ENCODE peak calls at places on chromosomes 3 and 15, in four cellular contexts. F is stomach, X is heart right ventricle, G is upper lobe of left lung. W is an unnamed sample. For H3K4me1, the result is how much of the 10 kb centered on the place peaks cover.

GRCh38 chr3:177516130-177517011 is 319.1 kb upstream of the TBL1XR1 start:
- DNase-seq in X (peak), G (no peak), F (no peak), W (peak)

GRCh38 chr15:35003928-35004327 is 15.8 kb upstream of the ZNF770 start:
- DNase-seq in F (no peak), X (no peak), G (no peak), W (no peak)

GRCh38 chr15:43133429-43134156 is at the start of gene TMEM62:
- DNase-seq in F (peak), X (peak), G (peak), W (peak)

GRCh38 chr3:86563358-86563970 is 427.5 kb downstream of the VGLL3 start:
- DNase-seq in F (no peak), G (no peak), X (no peak), W (no peak)

GRCh38 chr3:152301745-152302181 is 33.0 kb downstream of the MBNL1 start:
- DNase-seq in F (no peak), X (no peak), G (no peak), W (no peak)

GRCh38 chr3:58034738-58035511 is 26.7 kb downstream of the FLNB start:
- DNase-seq in G (no peak), F (no peak), X (no peak), W (no peak)

GRCh38 chr3:132593950-132594328 is 3.1 kb upstream of the ACKR4 start:
- DNase-seq in F (no peak), G (no peak), X (no peak), W (no peak)

GRCh38 chr3:47890832-47891620 is 88.1 kb downstream of the DHX30 start:
- DNase-seq in F (no peak), G (no peak), X (no peak), W (no peak)

GRCh38 chr3:89372456-89372855 is 265.0 kb downstream of the EPHA3 start:
- DNase-seq in G (no peak), F (no peak), X (no peak), W (no peak)

GRCh38 chr3:119637679-119638525 is 22.5 kb downstream of the POPDC2 start:
- DNase-seq in G (no peak), F (no peak), X (no peak), W (no peak)

GRCh38 chr15:22850055-22850454 is 11.6 kb downstream of the NIPA2 start:
- DNase-seq in G (no peak), F (no peak), X (no peak), W (no peak)

GRCh38 chr3:17047904-17048303 is 163.1 kb downstream of the PLCL2 start:
- DNase-seq in F (no peak), X (no peak), G (no peak), W (no peak)

GRCh38 chr3:122255757-122256439 is 69.2 kb upstream of the CSTA start:
- DNase-seq in X (no peak), F (no peak), G (no peak), W (no peak)

GRCh38 chr3:98812851-98813374 is 49.8 kb downstream of the ST3GAL6 start:
- DNase-seq in G (peak), X (no peak), F (peak), W (no peak)

GRCh38 chr3:113275876-113276580 is 64.7 kb downstream of the BOC start:
- DNase-seq in G (no peak), F (no peak), X (peak), W (peak)

GRCh38 chr3:148269816-148270215 is 427.9 kb upstream of the AGTR1 start:
- DNase-seq in X (no peak), F (no peak), G (no peak), W (no peak)

GRCh38 chr3:187551419-187551818 is 118.8 kb downstream of the SST start:
- DNase-seq in X (no peak), F (no peak), G (no peak), W (no peak)

GRCh38 chr3:13890377-13891016 is 10.6 kb upstream of the WNT7A start:
- DNase-seq in X (no peak), G (no peak), F (no peak), W (peak)

GRCh38 chr3:84820126-84820525 is 138.7 kb upstream of the CADM2 start:
- DNase-seq in X (no peak), G (no peak), F (no peak), W (no peak)

GRCh38 chr3:71450162-71450561 is 133.4 kb downstream of the FOXP1 start:
- DNase-seq in X (no peak), G (no peak), F (no peak), W (no peak)

GRCh38 chr3:71453822-71454512 is 129.6 kb downstream of the FOXP1 start:
- DNase-seq in G (no peak), F (no peak), X (no peak), W (no peak)

GRCh38 chr3:71453319-71453718 is 130.2 kb downstream of the FOXP1 start:
- DNase-seq in G (no peak), X (no peak), F (no peak), W (no peak)

GRCh38 chr3:71450985-71451560 is 132.5 kb downstream of the FOXP1 start:
- DNase-seq in X (no peak), G (no peak), F (no peak), W (no peak)

GRCh38 chr3:71451812-71452211 is 131.7 kb downstream of the FOXP1 start:
- DNase-seq in G (no peak), X (no peak), F (no peak), W (no peak)
- H3K4me1 ChIP-seq in G (under half), X (half or more), F (under half), W (under half)

DNA sequence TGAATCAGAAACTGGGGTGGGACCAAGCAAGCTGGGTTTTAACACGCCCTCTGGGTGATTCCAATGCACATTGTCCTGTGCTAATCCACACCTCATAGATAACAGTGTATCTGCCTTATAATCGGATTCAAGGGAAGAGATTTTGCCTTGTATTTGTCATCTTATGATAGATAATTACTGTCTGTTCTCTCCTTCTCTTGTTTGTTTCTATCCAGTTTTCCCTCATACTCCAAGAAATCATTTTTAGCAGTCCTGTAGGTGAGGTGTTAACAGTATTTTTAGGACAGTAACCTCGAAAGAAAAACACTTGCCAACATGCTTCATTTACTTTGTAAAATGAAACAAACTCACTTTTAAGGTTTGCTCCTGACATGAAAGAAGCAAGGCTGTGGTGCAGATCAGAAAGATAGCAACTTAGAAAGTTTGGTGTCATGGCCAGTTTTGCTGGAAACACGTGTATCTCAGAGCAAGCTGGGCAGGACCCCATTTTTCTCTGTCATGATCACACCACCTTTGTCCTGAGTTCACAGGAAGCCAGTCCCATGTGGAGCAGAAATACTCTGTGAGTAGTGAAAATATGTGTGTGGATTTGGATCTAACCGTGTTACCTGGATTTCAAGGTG is 72.6 kb downstream of the TRAK1 start:
- DNase-seq in G (no peak), X (no peak), F (no peak), W (no peak)
- H3K4me1 ChIP-seq in G (half or more), X (half or more), F (half or more), W (half or more)

GRCh38 chr3:134854285-134854684 is 59.2 kb downstream of the EPHB1 start:
- DNase-seq in F (no peak), G (peak), X (no peak), W (no peak)

GRCh38 chr3:134849561-134849960 is 54.5 kb downstream of the EPHB1 start:
- DNase-seq in G (no peak), F (no peak), X (no peak), W (no peak)

GRCh38 chr3:134852893-134853351 is 57.9 kb downstream of the EPHB1 start:
- DNase-seq in G (peak), X (no peak), F (no peak), W (no peak)

GRCh38 chr3:134850761-134851160 is 55.7 kb downstream of the EPHB1 start:
- DNase-seq in G (peak), X (peak), F (no peak), W (no peak)

DNA sequence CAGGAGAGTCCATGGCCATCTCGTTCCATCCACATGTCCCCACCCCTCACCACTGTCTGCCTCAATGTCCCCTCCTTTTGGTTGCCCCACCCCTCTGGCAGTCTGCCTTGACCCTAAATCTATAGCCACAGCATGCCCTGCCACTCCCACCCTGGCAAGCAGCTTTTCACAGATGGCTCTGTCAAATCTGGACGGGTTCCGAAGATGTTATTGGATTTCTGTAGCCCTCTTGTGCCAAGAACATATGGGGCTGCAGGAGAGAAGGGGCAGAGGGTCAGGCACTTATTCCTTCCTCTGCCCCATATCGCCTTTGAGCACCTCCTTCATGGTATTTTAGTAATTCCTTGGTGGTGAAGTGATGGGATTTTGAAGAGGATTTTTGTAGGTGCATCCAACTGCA is 57.1 kb downstream of the EPHB1 start:
- DNase-seq in X (no peak), G (peak), F (no peak), W (no peak)
- H3K4me1 ChIP-seq in X (under half), G (under half), F (under half), W (under half)

DNA sequence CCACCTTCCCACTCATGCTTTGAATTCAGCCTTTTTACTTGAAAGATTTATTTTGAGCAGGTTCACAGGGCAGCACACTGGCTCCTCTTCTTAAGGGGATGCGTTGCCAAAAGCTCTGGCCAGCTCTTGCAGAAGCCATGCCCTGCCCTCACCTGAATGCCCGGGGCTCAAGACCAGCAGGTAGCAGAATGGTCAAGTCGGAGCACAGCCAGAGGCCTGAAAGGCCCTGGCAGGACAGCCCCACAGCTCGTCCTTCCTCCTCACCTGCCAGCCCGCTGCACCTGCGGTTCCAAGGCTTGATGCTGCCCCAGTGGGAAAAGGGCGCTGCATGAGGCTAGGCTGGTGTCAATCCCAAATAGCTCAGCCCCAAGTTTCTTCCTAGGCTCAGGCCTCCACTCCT is 13.1 kb downstream of the CA12 start:
- DNase-seq in F (no peak), X (no peak), G (no peak), W (no peak)
- H3K4me1 ChIP-seq in F (under half), X (under half), G (under half), W (under half)

W was measured in right atrium auricular region.